ENCODE peak calls at places on chromosomes 11 and 22, in five cellular contexts. B, C, V, A and J are unnamed samples.

GRCh38 chr11:109564241-109564640 is 142.3 kb downstream of the C11orf87 start:
- DNase-seq in B (no peak), V (no peak), A (no peak), C (no peak), J (no peak)

GRCh38 chr22:37894939-37895670 is 11.0 kb upstream of the MICALL1 start:
- DNase-seq in A (no peak), V (no peak), B (no peak), C (no peak), J (peak)

GRCh38 chr11:44266056-44266780 is 43.7 kb downstream of the ALX4 start:
- DNase-seq in A (no peak), V (no peak), B (no peak), C (no peak), J (no peak)

GRCh38 chr22:17436981-17437410 is 67.7 kb downstream of the CECR2 start:
- DNase-seq in A (no peak), B (no peak), V (peak), C (no peak), J (no peak)

GRCh38 chr11:47946682-47947575 is 33.4 kb upstream of the PTPRJ start:
- DNase-seq in C (no peak), A (peak), V (peak), B (peak), J (peak)

GRCh38 chr22:41548830-41549211 is 4.6 kb upstream of the POLR3H start:
- DNase-seq in B (no peak), V (no peak), A (no peak), C (no peak), J (no peak)

GRCh38 chr11:12625438-12626071 is 48.7 kb upstream of the TEAD1 start:
- DNase-seq in C (no peak), B (no peak), A (no peak), V (no peak), J (no peak)

GRCh38 chr11:76604652-76605241 is 65.8 kb downstream of the LRRC32 start:
- DNase-seq in B (peak), C (no peak), V (peak), A (peak), J (no peak)

GRCh38 chr11:8219257-8220021 is 44.2 kb downstream of the LMO1 start:
- DNase-seq in B (no peak), C (no peak), A (no peak), V (no peak), J (no peak)

GRCh38 chr11:83007477-83007876 is 64.2 kb downstream of the RAB30 start:
- DNase-seq in C (no peak), A (no peak), V (no peak), B (no peak), J (no peak)

GRCh38 chr11:71153005-71153395 is 99.4 kb downstream of the SHANK2 start:
- DNase-seq in V (no peak), C (no peak), B (peak), A (no peak), J (no peak)

GRCh38 chr11:98772799-98773198 is 247.9 kb upstream of the CNTN5 start:
- DNase-seq in A (no peak), C (no peak), B (no peak), V (no peak), J (no peak)

GRCh38 chr11:79167510-79168188 is 273.2 kb downstream of the TENM4 start:
- DNase-seq in B (no peak), V (no peak), A (no peak), C (no peak), J (no peak)

GRCh38 chr11:65100674-65101350 is 4.8 kb downstream of the VPS51 start:
- DNase-seq in B (no peak), V (no peak), C (no peak), A (no peak), J (no peak)

GRCh38 chr11:65102142-65103095 is 6.4 kb downstream of the VPS51 start:
- DNase-seq in V (no peak), B (no peak), C (no peak), A (no peak), J (peak)

GRCh38 chr11:65095974-65096806 is at the start of gene VPS51:
- DNase-seq in A (no peak), V (peak), C (peak), B (peak), J (peak)

GRCh38 chr11:65095427-65095826 is 587 bp upstream of the VPS51 start:
- DNase-seq in B (no peak), C (no peak), A (no peak), V (no peak), J (peak)

DNA sequence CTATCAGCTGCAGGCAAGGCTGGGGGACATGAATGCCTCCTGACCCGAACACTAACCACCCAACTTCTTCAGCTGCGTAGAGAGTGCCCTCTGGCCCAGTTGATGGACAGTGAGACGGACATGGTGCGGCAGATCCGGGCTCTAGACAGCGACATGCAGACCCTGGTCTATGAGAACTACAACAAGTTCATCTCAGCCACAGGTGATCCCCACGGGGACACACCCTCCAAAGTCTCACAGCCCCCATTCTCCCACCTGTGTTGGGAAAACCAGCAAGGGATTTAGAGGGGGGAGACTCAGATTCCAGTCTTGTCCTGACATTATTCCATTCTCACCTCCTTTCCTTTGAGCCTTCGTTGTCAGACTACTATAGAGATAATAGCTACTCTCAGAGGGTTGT is 912 bp downstream of the VPS51 start:
- DNase-seq in V (no peak), B (no peak), C (no peak), A (no peak), J (no peak)
- H3K27ac ChIP-seq in V (peak), B (peak), C (peak), A (peak), J (peak)

GRCh38 chr11:86623736-86624135 is 48.7 kb downstream of the ME3 start:
- DNase-seq in C (no peak), B (no peak), V (no peak), A (no peak), J (no peak)

GRCh38 chr11:86624366-86624765 is 48.0 kb downstream of the ME3 start:
- DNase-seq in B (no peak), C (no peak), A (no peak), V (no peak), J (no peak)

GRCh38 chr11:86621854-86622253 is 50.6 kb downstream of the ME3 start:
- DNase-seq in A (no peak), C (no peak), V (no peak), B (no peak), J (no peak)

GRCh38 chr11:86623041-86623621 is 49.3 kb downstream of the ME3 start:
- DNase-seq in B (no peak), C (no peak), A (no peak), V (no peak), J (no peak)

DNA sequence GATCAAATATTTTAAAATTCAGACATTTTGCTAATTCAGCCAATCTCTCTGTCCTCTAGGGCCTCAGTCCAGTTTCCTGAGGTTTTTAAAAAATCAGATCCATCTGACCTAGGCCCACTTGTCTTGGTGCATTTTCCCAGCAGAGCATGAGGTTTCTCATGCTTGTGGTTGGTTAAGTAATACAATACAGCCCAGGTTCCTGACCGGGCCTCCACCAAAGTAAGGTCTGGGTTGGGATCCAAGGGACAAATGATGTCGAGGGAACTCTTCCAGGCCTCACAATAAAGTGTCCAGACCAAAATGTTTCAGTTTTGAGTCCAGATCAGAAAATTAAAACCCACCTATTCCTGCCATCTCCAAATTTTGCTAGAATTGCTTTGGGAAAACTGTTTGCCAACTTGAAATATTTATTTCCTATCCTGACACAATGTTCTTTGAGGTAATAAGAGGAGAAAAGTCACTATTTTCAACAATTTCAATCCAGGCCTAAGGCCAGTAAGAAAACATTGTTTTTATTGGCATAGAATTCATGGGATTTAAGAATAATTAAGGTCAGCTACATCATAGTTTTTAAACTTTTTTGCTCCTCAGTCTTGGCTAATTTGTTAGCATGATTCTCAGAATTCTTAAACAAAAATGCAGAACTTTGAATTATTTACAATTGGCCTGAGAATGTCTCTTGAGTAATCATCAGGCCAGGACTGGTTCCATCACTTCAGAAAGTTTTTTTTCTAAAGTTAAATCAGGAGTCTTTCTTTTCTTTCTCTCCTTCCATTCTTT is 51.4 kb downstream of the ME3 start:
- DNase-seq in C (no peak), V (no peak), A (no peak), B (no peak), J (no peak)
- H3K27ac ChIP-seq in C (no peak), V (peak), A (peak), B (no peak), J (no peak)

GRCh38 chr11:60310407-60310998 is 16.6 kb upstream of the MS4A6E start:
- DNase-seq in A (no peak), B (peak), V (peak), C (no peak), J (peak)
- H3K27ac ChIP-seq in A (no peak), B (peak), V (peak), C (no peak), J (no peak)

GRCh38 chr11:64888406-64888757 is 10.0 kb upstream of the EHD1 start:
- DNase-seq in C (no peak), A (no peak), V (no peak), B (no peak), J (no peak)

GRCh38 chr11:64887234-64887756 is 8.9 kb upstream of the EHD1 start:
- DNase-seq in A (no peak), V (no peak), B (no peak), C (no peak), J (no peak)

GRCh38 chr11:64888761-64889511 is 10.5 kb upstream of the EHD1 start:
- DNase-seq in A (no peak), C (no peak), V (no peak), B (no peak), J (peak)

GRCh38 chr11:64885367-64886286 is 7.2 kb upstream of the EHD1 start:
- DNase-seq in V (no peak), C (peak), A (no peak), B (no peak), J (peak)

DNA sequence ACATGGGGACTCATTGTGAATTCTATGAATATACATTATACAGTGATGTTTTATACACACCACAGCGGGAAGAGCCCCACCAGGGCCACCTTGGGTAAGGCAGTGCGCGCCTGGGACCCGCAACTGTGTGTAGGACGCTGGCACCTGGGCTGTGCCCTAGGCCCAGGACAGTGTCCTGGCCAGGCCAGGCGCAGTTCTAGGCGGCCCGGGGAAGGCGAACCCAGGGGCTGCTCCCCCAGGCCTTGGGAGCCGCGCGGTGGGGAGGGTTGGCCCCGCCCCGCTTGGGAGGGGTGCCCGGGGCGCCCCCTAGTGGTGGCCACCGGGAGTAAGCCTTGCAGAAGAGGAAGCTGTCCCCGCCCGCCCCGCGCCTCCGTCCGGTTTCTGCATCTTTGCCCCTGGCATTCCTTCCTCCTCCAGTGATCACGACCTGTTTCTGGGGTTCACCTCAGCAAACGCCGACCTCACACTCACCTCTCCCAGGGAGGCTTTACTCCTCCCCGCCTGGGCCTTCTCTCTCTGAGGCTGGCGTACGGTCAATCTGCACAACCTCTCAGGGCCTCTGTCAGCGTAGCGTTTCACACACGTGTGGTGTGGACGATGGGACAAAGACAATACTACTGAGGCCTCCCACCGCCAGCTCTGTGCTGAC is 9.5 kb upstream of the EHD1 start:
- DNase-seq in B (peak), A (no peak), V (peak), C (peak), J (peak)
- H3K27ac ChIP-seq in B (peak), A (peak), V (peak), C (peak), J (no peak)

GRCh38 chr11:114074546-114075342 is 15.2 kb downstream of the ZBTB16 start:
- DNase-seq in B (no peak), C (no peak), V (no peak), A (no peak), J (no peak)
- H3K27ac ChIP-seq in B (no peak), C (peak), V (peak), A (peak), J (peak)